ENCODE peak calls at places on chromosomes 12 and 14, in four cellular contexts. O is activated naive CD4-positive, alpha-beta T cell treated with Interleukin-2 at 50 U/mL for 16 hours; N is NCI-H460; M is Kasumi-1. G is an unnamed sample.

GRCh38 chr14:105138021-105138541 is 30.5 kb downstream of the JAG2 start:
- DNase-seq in N (no peak), O (no peak), M (no peak), G (no peak)

GRCh38 chr12:66060361-66060907 is 70.1 kb downstream of the LLPH start:
- DNase-seq in M (no peak), O (no peak), N (no peak), G (no peak)

GRCh38 chr14:91364524-91365270 is 52.9 kb downstream of the CCDC88C start:
- DNase-seq in O (no peak), M (no peak), N (no peak), G (no peak)

GRCh38 chr12:253116-253831 is 9.4 kb downstream of the SLC6A13 start:
- DNase-seq in N (no peak), M (no peak), O (no peak), G (no peak)

GRCh38 chr12:108338915-108339657 is at the start of gene CMKLR1:
- DNase-seq in N (no peak), M (no peak), O (no peak), G (no peak)

GRCh38 chr14:54610051-54610977 is 43.4 kb downstream of the SAMD4A start:
- DNase-seq in O (no peak), M (no peak), N (no peak), G (no peak)

GRCh38 chr12:6120796-6121473 is 3.5 kb downstream of the VWF start:
- DNase-seq in O (no peak), N (no peak), M (no peak), G (no peak)

GRCh38 chr12:14664434-14665023 is 31.9 kb downstream of the GUCY2C start:
- DNase-seq in M (peak), O (peak), N (peak), G (peak)

GRCh38 chr14:39175445-39176262 is 600 bp downstream of the PNN start:
- DNase-seq in O (no peak), N (no peak), M (peak), G (peak)

G was measured in GM20000.